ENCODE peak calls at places on chromosomes 16 and 17, in nine cellular contexts. V, M, N, H, O, S, U, F and G are unnamed samples.

GRCh38 chr17:61813211-61813610 is 50.1 kb downstream of the BRIP1 start:
- DNase-seq in M (no peak), O (no peak), F (no peak), U (no peak), H (no peak), S (no peak), N (no peak), V (no peak), G (no peak)

GRCh38 chr17:49952209-49952911 is 16.6 kb upstream of the DLX4 start:
- DNase-seq in M (peak; percentile 40), V (peak; percentile 85), O (no peak), U (peak; percentile 82), N (peak; percentile 88), H (peak; percentile 84), S (peak; percentile 83), F (peak; percentile 84), G (no peak)

GRCh38 chr17:2213291-2213960 is 90.2 kb downstream of the SMG6 start:
- DNase-seq in F (no peak), H (peak; percentile 43), O (no peak), S (no peak), U (no peak), M (peak; percentile 71), V (no peak), N (no peak), G (no peak)

GRCh38 chr17:32323046-32323445 is 18.9 kb downstream of the C17orf75 start:
- DNase-seq in S (no peak), H (no peak), O (no peak), M (no peak), U (no peak), N (no peak), V (no peak), F (no peak), G (no peak)

GRCh38 chr16:12637002-12637401 is 166.7 kb downstream of the CPPED1 start:
- DNase-seq in N (no peak), V (no peak), U (no peak), O (no peak), S (no peak), F (no peak), M (no peak), H (no peak), G (no peak)

GRCh38 chr16:85471469-85472431 is 141.4 kb upstream of the GSE1 start:
- DNase-seq in V (no peak), N (peak; percentile 71), F (peak; percentile 83), M (no peak), H (peak; percentile 81), U (peak; percentile 67), S (peak; percentile 71), O (no peak), G (no peak)

GRCh38 chr16:48003226-48003907 is 152.4 kb downstream of the ABCC12 start:
- DNase-seq in F (no peak), M (no peak), N (no peak), S (no peak), V (no peak), H (no peak), U (no peak), O (no peak), G (no peak)

GRCh38 chr17:79630821-79631639 is 20.2 kb upstream of the RBFOX3 start:
- DNase-seq in M (no peak), F (no peak), N (peak; percentile 11), U (no peak), O (no peak), V (no peak), H (peak; percentile 7), S (peak; percentile 8), G (peak; percentile 70)

GRCh38 chr16:16139061-16139460 is 84.2 kb downstream of the ABCC6 start:
- DNase-seq in M (no peak), O (no peak), F (no peak), H (no peak), S (no peak), V (no peak), U (no peak), N (no peak), G (no peak)

GRCh38 chr17:14308965-14309879 is 8.3 kb downstream of the HS3ST3B1 start:
- DNase-seq in F (peak; percentile 89), U (peak; percentile 73), H (peak; percentile 95), V (peak; percentile 39), O (no peak), N (peak; percentile 89), M (peak; percentile 89), S (peak; percentile 95), G (peak; percentile 96)

GRCh38 chr16:69243479-69243878 is 56.5 kb downstream of the SNTB2 start:
- DNase-seq in V (no peak), U (no peak), O (no peak), N (no peak), S (peak; percentile 27), F (no peak), H (no peak), M (peak; percentile 81), G (no peak)

GRCh38 chr16:9090101-9090959 is 1.1 kb upstream of the HAPSTR1 start:
- DNase-seq in H (peak; percentile 63), F (peak; percentile 27), M (no peak), V (no peak), O (no peak), S (peak; percentile 37), N (peak; percentile 27), U (peak; percentile 40), G (peak; percentile 92)

GRCh38 chr16:57971848-57972247 is 920 bp upstream of the CNGB1 start:
- DNase-seq in N (no peak), V (no peak), F (no peak), M (no peak), H (no peak), O (no peak), U (no peak), S (no peak), G (no peak)

GRCh38 chr16:81445143-81445922 is 725 bp downstream of the CMIP start:
- DNase-seq in V (no peak), S (peak; percentile 51), O (no peak), M (peak; percentile 19), U (peak; percentile 50), H (peak; percentile 36), F (no peak), N (peak; percentile 58), G (no peak)

GRCh38 chr17:47690121-47690520 is 3.8 kb upstream of the TBKBP1 start:
- DNase-seq in M (no peak), N (no peak), H (no peak), O (no peak), U (no peak), F (no peak), S (no peak), V (no peak), G (no peak)

GRCh38 chr16:69567031-69567680 is 1.4 kb downstream of the NFAT5 start:
- DNase-seq in U (no peak), H (peak; percentile 31), O (no peak), N (no peak), V (no peak), F (peak; percentile 29), M (peak; percentile 33), S (peak; percentile 42), G (no peak)

GRCh38 chr16:88681084-88681680 is 5.1 kb downstream of the SNAI3 start:
- DNase-seq in O (no peak), S (no peak), V (peak; percentile 62), F (no peak), H (no peak), M (no peak), N (peak; percentile 75), U (peak; percentile 83), G (no peak)

DNA sequence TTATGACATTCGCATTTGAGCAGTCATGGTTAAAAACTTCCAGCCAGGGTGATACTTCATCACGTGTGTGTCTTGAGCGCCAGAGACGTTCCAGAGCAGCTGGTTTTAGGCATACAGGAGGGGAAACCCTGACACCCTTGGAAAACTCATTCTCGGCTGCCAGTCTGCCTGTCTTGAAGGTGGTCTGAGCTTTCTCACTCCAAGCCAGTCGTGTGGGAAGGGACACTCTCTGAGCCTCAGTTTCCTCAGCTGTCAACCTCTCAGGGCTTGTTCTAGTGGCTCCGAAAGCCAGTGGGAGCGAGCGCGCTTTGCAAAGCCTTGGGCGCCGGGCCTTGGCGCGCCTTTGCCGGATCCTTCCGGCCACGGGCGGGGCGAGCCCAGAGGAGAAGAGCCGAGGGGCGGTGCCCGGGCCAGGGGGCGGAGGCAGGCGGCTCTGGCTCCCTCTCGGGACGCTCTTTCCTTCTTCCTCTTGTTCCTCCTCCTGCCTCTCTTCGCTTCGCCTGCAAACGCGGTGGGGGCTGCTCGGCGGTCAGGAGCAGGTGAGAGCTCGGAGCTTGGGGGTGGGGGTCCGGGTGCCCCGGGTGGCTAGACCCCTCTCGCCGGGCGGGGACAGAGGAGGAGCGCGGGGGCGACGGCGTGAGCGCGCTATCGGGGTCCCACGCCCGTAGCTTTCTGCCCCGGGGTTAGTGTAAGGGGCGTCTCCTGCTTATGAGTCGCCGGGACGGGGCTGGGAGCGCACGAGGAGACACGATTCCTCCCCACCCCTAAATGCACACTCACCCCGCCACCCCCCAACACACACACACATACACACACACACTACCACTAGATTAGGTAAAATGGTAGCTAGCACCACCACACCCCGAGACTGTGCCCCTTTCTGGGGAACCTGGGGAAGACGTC is at the start of gene LDAF1:
- DNase-seq in H (peak; percentile 91), O (no peak), S (peak; percentile 90), N (peak; percentile 88), V (peak; percentile 64), M (peak; percentile 63), U (peak; percentile 91), F (peak; percentile 87), G (no peak)
- TF ChIP-seq POLR2A in H (no peak), O (peak; percentile 49), S (peak; percentile 63), N (no peak), V (no peak), M (no peak), U (peak; percentile 75), F (peak; percentile 89), G (no peak)

DNA sequence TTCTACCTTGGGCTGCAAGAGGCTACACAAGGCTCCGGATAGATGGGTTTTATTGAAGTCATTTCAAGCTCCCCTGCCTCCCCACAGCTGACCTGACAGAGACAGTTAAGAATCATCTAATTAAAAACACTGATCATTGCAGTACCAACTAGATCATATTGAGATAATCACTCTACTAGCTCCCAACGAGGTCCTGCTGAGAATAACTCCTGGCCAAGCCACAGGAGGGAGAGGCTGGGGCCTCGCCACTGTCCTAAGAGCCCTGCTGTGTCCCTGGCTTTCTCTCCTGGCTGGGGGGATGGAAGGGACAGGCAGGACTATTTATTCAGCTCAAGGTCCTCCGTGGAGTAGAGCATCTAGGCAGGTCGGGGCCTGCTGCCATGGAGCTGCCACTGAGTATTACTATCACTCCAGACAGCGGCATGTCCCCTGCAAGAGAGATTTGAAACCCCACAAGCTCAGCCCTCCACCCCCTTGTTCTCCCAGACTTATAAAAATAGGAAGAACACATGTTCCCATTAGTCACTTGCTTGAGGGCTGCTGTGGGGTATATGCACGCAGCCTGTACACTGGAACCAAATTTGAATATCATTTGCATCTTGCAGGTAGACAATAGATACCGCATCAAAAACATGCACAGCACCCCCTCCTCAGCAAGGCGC is 385.0 kb upstream of the ZFHX3 start:
- DNase-seq in U (no peak), M (no peak), S (no peak), N (no peak), V (no peak), H (no peak), F (no peak), O (no peak), G (no peak)
- TF ChIP-seq CTCF in U (no peak), M (no peak), S (no peak), N (no peak), V (no peak), H (no peak), F (no peak), O (no peak), G (no peak)

GRCh38 chr16:75106351-75107274 is 10.0 kb downstream of the LDHD start:
- DNase-seq in V (no peak), F (no peak), M (no peak), U (no peak), O (no peak), H (no peak), S (no peak), N (no peak), G (no peak)
- H3K27ac ChIP-seq in V (peak overlapping the region; percentile 1), F (no peak overlapping the region), M (peak overlapping the region; percentile 59), U (peak overlapping the region; percentile 90), O (no peak overlapping the region), H (no peak overlapping the region), S (peak overlapping the region; percentile 83), N (peak overlapping the region; percentile 85), G (peak overlapping the region; percentile 81)

GRCh38 chr16:13919683-13920509 is at the start of gene ERCC4:
- DNase-seq in H (peak; percentile 100), F (peak; percentile 100), O (peak; percentile 96), S (peak; percentile 100), N (peak; percentile 100), V (peak; percentile 99), M (peak; percentile 98), U (peak; percentile 99), G (peak; percentile 98)
- TF ChIP-seq POLR2A in H (no peak), F (no peak), O (peak; percentile 97), S (peak; percentile 83), N (no peak), V (peak; percentile 93), M (peak; percentile 68), U (peak; percentile 62), G (peak; percentile 11)